ENCODE peak calls at places on chromosomes 4 and X, in five cellular contexts. Z, O, C, P and B are unnamed samples.

GRCh38 chr4:138327334-138327733 is 85.2 kb upstream of the SLC7A11 start:
- DNase-seq in Z (no peak), P (no peak), O (no peak), C (no peak), B (no peak)

GRCh38 chr4:138398297-138398696 is 156.1 kb upstream of the SLC7A11 start:
- DNase-seq in O (no peak), Z (no peak), P (no peak), C (no peak), B (no peak)

GRCh38 chrX:130082244-130083106 is 27.8 kb downstream of the ELF4 start:
- DNase-seq in C (peak), P (no peak), O (peak), Z (peak), B (no peak)

GRCh38 chr4:100299019-100299418 is 108.8 kb upstream of the DDIT4L start:
- DNase-seq in P (peak), Z (peak), O (no peak), C (no peak), B (peak)

GRCh38 chr4:42816189-42816588 is 76.3 kb upstream of the GRXCR1 start:
- DNase-seq in C (no peak), Z (no peak), O (no peak), P (no peak), B (no peak)

GRCh38 chr4:76614589-76614988 is 179.6 kb downstream of the SHROOM3 start:
- DNase-seq in Z (no peak), O (no peak), C (no peak), P (peak), B (peak)

GRCh38 chr4:62571494-62571893 is 1371.4 kb downstream of the ADGRL3 start:
- DNase-seq in C (no peak), P (no peak), Z (no peak), O (no peak), B (no peak)

GRCh38 chrX:56248492-56248891 is 16.3 kb downstream of the KLF8 start:
- DNase-seq in O (peak), C (peak), P (peak), Z (peak), B (peak)

GRCh38 chr4:184596617-184597185 is 52.5 kb downstream of the CASP3 start:
- DNase-seq in O (no peak), P (no peak), Z (no peak), C (no peak), B (no peak)

GRCh38 chr4:41119867-41120295 is 94.5 kb downstream of the APBB2 start:
- DNase-seq in O (no peak), C (no peak), P (no peak), Z (peak), B (no peak)
- H3K4me3 ChIP-seq in O (no peak), C (no peak), P (no peak), Z (no peak), B (no peak)

DNA sequence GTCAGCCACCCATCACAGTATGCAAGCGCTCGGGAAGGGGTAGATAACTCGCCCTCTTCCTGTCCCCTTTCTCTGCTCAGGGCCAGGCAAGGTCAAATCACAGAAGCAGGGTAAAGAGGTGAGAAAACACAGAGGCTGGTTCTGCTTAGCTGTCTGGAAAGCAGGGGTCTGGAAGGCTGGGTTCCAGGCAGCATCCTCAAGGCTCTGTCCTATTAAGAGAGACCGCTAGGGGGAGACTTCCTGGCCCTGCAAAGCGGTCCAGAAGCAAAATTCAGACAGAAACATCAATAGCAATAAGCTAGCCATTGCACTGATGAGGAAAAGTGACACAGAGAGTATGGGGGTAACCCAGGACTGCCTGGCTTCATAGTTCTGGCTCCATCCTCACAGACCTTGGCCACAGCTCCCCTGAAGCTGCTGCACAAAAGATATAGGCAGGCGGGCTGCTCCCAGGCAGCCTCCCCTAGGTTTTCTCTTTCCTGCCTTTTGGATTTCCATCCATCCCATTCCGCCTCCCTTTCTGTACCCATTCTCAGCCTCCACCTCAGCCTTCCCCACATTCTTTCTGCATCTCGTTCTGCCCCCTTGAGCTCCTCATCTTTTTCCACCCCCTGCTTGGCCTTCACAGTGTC is 308.5 kb downstream of the EVC2 start:
- DNase-seq in P (peak), C (peak), O (no peak), Z (no peak), B (peak)
- TF ChIP-seq CTCF in P (peak), C (peak), O (peak), Z (peak), B (peak)

GRCh38 chrX:25427873-25428555 is 412.2 kb upstream of the ARX start:
- DNase-seq in Z (no peak), P (no peak), C (no peak), O (no peak), B (no peak)
- H3K4me3 ChIP-seq in Z (no peak), P (no peak), C (no peak), O (no peak), B (no peak)

DNA sequence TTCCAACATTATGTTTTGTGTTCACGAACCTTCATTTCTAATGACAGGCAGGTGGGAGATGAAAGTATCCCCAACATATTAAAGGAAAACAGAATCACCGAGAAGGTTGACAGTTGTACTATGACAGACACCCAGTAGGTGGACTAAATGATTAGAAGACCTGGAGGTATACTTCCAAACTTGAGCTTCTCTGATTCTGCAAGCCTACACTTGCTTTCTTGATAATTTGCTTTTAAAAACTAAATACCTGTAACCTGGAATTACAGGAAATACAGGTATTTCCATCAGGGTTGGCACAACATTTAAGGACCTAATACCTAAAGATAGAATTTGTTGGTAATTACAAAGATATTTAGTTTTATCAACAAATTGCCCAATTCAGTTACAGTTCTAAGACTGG is 43.4 kb downstream of the C4orf51 start:
- DNase-seq in C (no peak), Z (no peak), P (no peak), O (no peak), B (no peak)
- TF ChIP-seq CTCF in C (no peak), Z (no peak), P (no peak), O (no peak), B (no peak)

DNA sequence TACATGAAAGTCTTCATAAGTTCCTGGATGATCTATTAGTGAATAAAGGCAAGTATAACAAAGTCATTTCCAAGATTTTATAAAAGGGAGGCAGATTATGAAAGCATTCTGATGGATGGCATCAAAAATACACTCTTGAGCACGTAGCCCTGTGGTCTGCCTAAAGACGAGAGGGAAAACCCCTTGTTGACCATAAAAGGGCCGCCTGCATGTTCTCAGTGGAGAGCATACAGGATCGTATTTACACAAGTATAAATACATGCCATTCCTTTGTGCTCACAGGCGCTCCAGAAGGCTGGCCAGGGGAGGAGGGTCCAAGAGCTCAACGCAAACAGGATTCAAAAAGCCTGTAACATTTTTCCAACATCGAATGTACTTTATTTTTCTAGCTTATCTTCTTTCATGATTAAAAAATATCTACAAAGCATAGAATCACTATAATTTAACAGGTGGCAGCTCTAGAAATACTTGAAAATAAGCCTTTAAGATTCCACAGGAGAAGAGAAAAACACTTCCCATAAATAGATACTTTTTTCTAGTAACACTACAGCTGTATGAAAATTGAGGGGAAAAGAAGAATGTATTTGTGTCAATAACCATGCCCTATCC is 29.6 kb downstream of the PDGFC start:
- DNase-seq in Z (no peak), C (no peak), O (no peak), P (peak), B (peak)
- H3K4me3 ChIP-seq in Z (no peak), C (no peak), O (no peak), P (no peak), B (no peak)

GRCh38 chrX:72297953-72298730 is 7.6 kb downstream of the CITED1 start:
- DNase-seq in P (no peak), O (no peak), Z (no peak), C (no peak), B (peak)
- TF ChIP-seq CTCF in P (peak), O (peak), Z (peak), C (peak), B (peak)

GRCh38 chr4:185713272-185713671 is 98.7 kb downstream of the SORBS2 start:
- DNase-seq in C (no peak), O (no peak), P (no peak), Z (no peak), B (peak)

GRCh38 chr4:185716008-185716976 is 95.7 kb downstream of the SORBS2 start:
- DNase-seq in C (no peak), Z (no peak), O (no peak), P (no peak), B (no peak)

GRCh38 chr4:185712350-185713024 is 99.5 kb downstream of the SORBS2 start:
- DNase-seq in Z (no peak), C (no peak), P (no peak), O (no peak), B (no peak)

GRCh38 chr4:185711764-185712163 is 100.2 kb downstream of the SORBS2 start:
- DNase-seq in O (no peak), P (peak), C (no peak), Z (no peak), B (peak)

GRCh38 chr4:185713731-185714130 is 98.3 kb downstream of the SORBS2 start:
- DNase-seq in P (no peak), Z (no peak), O (no peak), C (no peak), B (no peak)
- H3K4me3 ChIP-seq in P (no peak), Z (no peak), O (no peak), C (no peak), B (no peak)